ENCODE peak calls at places on chromosome 11, in six cellular contexts. V, R, Q, L, Y and D are unnamed samples.

GRCh38 chr11:66126808-66127555 is 56.9 kb downstream of the PACS1 start:
- DNase-seq in R (no peak), V (peak), Q (peak), L (peak), Y (no peak), D (no peak)

GRCh38 chr11:70424765-70425164 is 26.4 kb downstream of the CTTN start:
- DNase-seq in Y (no peak), Q (no peak), R (no peak), L (no peak), V (no peak), D (no peak)

GRCh38 chr11:92453055-92453454 is 228.4 kb downstream of the FAT3 start:
- DNase-seq in R (no peak), Y (no peak), V (peak), Q (no peak), L (peak), D (no peak)

GRCh38 chr11:107017433-107018227 is 646 bp downstream of the GUCY1A2 start:
- DNase-seq in L (no peak), Y (peak), V (no peak), R (peak), Q (peak), D (peak)

GRCh38 chr11:116601734-116602636 is 170.8 kb downstream of the BUD13 start:
- DNase-seq in L (no peak), Q (peak), R (no peak), Y (no peak), V (peak), D (no peak)

GRCh38 chr11:125431481-125431880 is 64.6 kb downstream of the FEZ1 start:
- DNase-seq in L (no peak), V (no peak), Y (no peak), Q (no peak), R (no peak), D (no peak)

GRCh38 chr11:34075178-34075820 is 23.8 kb downstream of the CAPRIN1 start:
- DNase-seq in R (no peak), Y (no peak), Q (no peak), V (peak), L (no peak), D (no peak)

GRCh38 chr11:15113381-15113780 is 1.3 kb upstream of the INSC start:
- DNase-seq in Q (no peak), R (no peak), V (no peak), Y (no peak), L (no peak), D (no peak)

GRCh38 chr11:85955531-85955930 is 100.3 kb downstream of the CCDC83 start:
- DNase-seq in Q (no peak), Y (no peak), L (peak), R (no peak), V (peak), D (no peak)

GRCh38 chr11:12362857-12363256 is 14.5 kb upstream of the PARVA start:
- DNase-seq in Y (no peak), V (no peak), L (no peak), R (no peak), Q (no peak), D (no peak)

DNA sequence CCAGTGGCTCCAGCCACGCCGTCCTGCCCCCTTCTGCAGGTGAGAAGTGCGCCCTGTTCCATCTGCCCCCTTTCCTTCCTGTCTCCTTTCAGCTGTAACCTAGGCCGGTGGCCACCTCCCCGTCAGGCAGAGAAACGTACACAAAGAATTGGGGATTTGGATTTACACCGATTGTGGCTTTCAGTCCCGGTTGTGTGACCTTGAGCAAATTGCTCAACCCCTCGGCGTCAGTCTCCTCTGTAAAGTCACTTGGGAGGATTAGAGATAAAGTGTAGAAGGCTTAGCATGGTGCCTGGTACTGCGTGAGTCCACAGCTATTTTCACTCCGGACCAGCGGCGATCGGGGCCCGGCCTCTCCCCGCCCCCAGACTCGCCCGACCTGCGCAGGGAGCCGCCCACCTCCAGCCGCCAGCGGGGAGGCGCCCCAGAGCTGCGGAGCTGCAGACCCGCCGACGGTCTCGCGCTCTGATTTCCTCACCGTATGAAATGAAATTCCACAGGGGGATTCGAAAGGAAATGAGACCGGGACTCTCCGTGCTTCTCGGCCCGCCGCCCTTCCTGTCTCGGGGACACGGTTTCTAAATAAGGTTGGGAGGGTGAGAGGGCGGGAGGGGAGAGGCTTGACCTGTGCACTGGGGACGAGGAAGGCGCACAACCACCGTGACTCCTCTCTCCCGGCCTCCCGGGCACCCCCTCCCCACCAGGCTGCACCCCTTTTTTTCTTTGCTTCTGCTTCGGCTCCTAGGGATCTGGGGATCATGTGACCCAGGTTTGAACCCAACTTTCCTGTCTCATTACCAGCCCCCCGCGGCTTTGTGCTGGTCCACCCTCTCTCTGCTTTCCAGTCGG is 703 bp upstream of the FZD4 start:
- DNase-seq in L (no peak), R (peak), V (peak), Y (peak), Q (peak), D (peak)
- TF ChIP-seq CTCF in L (peak), R (peak), V (peak), Y (no peak), Q (no peak), D (no peak)

DNA sequence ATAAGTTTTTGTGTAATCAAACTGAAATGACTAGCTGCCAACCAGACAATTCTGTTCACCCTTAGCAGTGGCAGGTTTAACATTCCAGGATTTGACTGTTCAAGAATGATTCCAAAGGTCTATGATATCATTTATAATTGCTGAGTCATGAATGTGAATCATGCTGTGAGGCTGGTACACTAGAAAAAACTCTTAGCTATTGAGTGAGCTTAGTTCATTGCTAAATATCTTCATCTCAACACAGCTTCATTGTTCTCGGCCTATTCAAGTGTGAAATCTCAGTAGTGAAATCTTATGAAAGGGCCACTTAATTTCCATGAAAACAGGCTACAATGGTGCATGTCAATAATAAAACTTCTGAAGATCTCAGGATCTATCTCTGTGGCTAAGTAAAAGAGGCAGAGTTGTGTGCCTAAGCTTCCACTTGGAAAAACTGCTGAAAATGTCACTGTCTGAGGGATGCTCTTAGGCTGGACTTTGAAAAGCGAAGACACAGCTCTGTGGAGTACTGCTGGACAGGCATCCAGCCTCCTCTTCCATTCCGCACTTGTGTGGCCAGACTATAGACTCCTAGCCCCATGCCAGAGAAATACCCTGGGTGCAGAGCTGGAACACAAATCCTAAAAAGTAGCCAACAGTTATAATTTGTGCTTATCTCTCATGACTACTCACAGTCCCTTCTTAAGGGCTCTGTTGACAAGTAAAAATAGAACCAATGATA is 12.8 kb downstream of the AQP11 start:
- DNase-seq in Y (no peak), V (peak), L (peak), R (no peak), Q (no peak), D (no peak)
- TF ChIP-seq CTCF in Y (no peak), V (no peak), L (no peak), R (no peak), Q (no peak), D (no peak)

GRCh38 chr11:20162824-20163777 is 2.8 kb upstream of the DBX1 start:
- DNase-seq in R (peak), V (peak), L (no peak), Y (peak), Q (no peak), D (no peak)
- TF ChIP-seq CTCF in R (no peak), V (no peak), L (no peak), Y (no peak), Q (no peak), D (no peak)

DNA sequence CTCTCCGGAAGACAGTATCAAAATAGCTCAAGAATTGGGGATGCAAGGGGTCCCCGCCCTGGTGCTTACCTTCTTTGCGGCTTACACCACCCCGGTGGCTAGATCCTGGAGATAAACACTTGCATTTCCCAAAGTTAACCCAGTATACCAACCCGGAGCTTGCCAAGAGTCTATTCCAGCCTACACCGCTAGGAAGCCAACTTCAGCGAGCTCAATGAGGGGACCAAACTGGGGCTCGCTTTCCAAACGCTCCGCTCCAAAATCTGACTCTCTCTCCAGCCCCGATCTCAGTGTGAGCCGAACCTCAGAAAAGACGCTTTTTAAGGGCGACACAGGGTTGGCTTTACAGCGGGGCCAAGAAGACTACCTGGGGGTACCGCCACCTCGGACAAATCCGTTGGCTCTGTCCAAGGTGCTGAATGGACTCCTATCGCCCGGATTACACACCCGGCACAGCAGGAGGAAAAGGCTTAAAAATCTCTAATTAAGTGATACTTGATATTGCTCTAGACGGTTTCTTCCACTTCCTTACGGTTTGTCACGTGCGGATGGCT is 20.1 kb upstream of the BDNF start:
- DNase-seq in Q (no peak), V (peak), L (no peak), R (peak), Y (peak), D (peak)
- TF ChIP-seq CTCF in Q (no peak), V (peak), L (peak), R (peak), Y (peak), D (peak)

GRCh38 chr11:46521947-46522681 is 71.7 kb downstream of the AMBRA1 start:
- DNase-seq in L (peak), V (peak), Q (no peak), R (no peak), Y (no peak), D (no peak)
- TF ChIP-seq CTCF in L (peak), V (peak), Q (no peak), R (peak), Y (no peak), D (peak)

GRCh38 chr11:130666781-130667251 is 218.4 kb downstream of the ADAMTS15 start:
- DNase-seq in R (no peak), L (no peak), Q (no peak), Y (no peak), V (peak), D (no peak)
- TF ChIP-seq CTCF in R (no peak), L (peak), Q (no peak), Y (no peak), V (peak), D (no peak)

GRCh38 chr11:57116654-57117053 is 65.1 kb upstream of the LRRC55 start:
- DNase-seq in L (peak), R (peak), V (peak), Q (no peak), Y (peak), D (peak)
- TF ChIP-seq CTCF in L (peak), R (peak), V (peak), Q (no peak), Y (no peak), D (peak)

DNA sequence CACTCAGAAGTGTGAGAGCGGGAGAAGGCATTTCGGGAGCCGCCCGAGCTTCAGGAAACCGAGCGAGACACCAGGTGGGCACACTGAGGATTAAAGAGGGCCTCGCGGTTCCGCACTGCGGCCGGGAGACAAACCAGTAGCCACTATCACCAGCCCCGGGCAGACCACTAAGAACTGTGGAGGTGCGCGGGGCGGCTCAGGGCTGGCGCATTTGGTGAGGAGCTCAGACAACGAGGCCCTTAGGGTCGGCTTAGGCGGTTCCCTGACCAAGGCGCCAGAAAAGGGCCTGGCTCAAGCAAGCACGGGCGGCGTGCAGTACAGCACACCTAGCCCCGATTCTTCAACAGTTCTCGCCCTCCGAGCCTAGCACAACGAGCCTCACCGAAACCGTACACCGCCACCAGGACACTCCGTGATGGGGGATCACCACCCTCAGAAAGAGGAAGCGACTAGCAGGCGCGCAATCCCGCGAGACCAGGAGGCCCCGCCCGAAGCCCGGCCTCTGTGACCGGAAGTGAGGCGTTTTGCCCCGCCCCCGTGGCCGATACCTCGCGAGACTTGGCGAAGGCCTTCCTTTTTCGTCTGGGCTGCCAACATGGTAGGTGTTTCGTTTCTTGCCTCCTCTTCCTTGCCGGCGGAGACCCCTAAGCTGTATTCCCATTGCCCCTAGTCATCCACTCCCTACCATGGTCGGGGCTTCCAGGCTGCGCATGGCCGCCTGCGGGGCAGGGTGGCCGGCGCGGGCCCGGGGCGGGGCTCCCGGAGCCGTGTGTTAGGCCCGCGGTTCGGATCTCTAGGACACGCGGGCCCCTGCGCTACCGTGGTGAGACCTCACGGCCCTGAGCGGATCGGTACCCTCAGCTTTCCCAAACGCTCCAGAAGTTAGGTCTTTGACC is at the start of the genes RPL27A and TRIM66:
- DNase-seq in V (peak), Y (peak), L (peak), Q (peak), R (peak), D (peak)
- TF ChIP-seq CTCF in V (peak), Y (no peak), L (peak), Q (peak), R (no peak), D (peak)